ENCODE peak calls at places on chromosomes 13 and 19, in five cellular contexts. F is left lung; B is pancreas; W is AG04450; Y is CD8-positive, alpha-beta T cell. C is an unnamed sample.

GRCh38 chr19:934865-935422 is 9.1 kb downstream of the ARID3A start:
- DNase-seq in Y (no peak), W (no peak), F (peak; percentile 93), B (peak; percentile 97), C (no peak)

GRCh38 chr13:75825161-75825560 is 189.0 kb downstream of the LMO7 start:
- DNase-seq in F (no peak), W (no peak), B (no peak), Y (no peak), C (no peak)

GRCh38 chr13:44237276-44237767 is 136.3 kb upstream of the SERP2 start:
- DNase-seq in B (peak; percentile 32), W (peak; percentile 64), Y (no peak), F (peak; percentile 62), C (no peak)

GRCh38 chr19:49327878-49328544 is 3.0 kb upstream of the SLC6A16 start:
- DNase-seq in Y (peak; percentile 47), W (no peak), F (no peak), B (no peak), C (peak; percentile 31)

GRCh38 chr13:109840201-109840892 is 54.0 kb upstream of the IRS2 start:
- DNase-seq in B (no peak), Y (no peak), W (no peak), F (no peak), C (no peak)

GRCh38 chr13:98216135-98216565 is 39.1 kb upstream of the RNF113B start:
- DNase-seq in W (peak; percentile 68), B (peak; percentile 53), Y (no peak), F (peak; percentile 63), C (no peak)

GRCh38 chr13:109494955-109495354 is 291.4 kb downstream of the IRS2 start:
- DNase-seq in W (no peak), Y (no peak), B (no peak), F (no peak), C (no peak)

GRCh38 chr13:83350569-83350968 is 531.7 kb downstream of the SLITRK1 start:
- DNase-seq in F (no peak), Y (no peak), W (no peak), B (no peak), C (no peak)

GRCh38 chr13:75461314-75461713 is 20.7 kb downstream of the TBC1D4 start:
- DNase-seq in W (no peak), Y (no peak), B (no peak), F (no peak), C (no peak)

GRCh38 chr13:106033634-106034033 is 501.8 kb downstream of the EFNB2 start:
- DNase-seq in F (no peak), B (no peak), Y (no peak), W (peak; percentile 15), C (no peak)

DNA sequence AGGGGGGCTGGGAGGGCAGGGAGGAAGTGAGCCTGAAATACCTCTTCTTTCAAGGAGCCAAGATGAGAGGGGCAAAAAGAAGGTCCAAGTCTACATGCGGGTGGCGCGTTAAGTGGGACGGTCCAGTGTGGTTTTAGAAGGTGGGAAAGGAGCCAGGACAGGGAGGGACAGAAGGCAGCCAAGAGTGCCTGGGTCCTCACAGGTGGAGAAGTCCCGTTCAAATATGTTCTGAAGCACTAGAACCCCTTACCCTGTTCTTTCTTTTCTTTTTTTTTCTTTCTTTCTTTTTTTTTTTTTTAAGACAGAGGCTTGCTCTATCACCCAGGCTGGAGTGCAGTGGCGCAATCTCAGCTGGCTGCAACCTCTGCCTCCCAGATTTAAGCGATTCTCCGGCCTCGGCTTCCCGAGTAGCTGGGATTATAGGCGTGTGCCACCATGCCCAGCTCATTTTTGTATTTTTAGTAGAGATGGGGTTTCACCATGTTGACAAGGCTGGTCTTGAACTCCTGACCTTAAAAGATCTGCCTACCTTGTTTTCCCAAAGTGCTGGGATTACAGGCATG is 7.4 kb downstream of the CAMSAP3 start:
- DNase-seq in F (no peak), W (no peak), Y (no peak), B (no peak), C (no peak)
- H3K27ac ChIP-seq in F (no peak overlapping the region), W (no peak overlapping the region), Y (no peak overlapping the region), B (no peak overlapping the region), C (no peak overlapping the region)

DNA sequence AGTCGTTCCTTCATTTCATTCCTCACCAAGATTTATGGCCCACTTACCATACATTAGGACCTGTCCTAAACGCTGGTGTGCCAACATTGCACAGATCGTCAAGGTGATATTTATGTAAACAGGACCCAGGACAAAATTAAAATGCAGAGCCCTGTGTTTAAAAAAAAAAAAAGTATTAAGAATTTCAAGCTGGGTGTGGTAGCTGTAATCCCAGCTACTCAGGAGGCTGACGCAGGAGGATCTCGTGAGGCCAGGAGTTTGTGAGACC is 6.5 kb upstream of the ZNF444 start:
- DNase-seq in B (no peak), F (no peak), Y (no peak), W (no peak), C (no peak)
- H3K9me3 ChIP-seq in B (no peaks in the 10 kb centered on the region), F (no peaks in the 10 kb centered on the region), Y (no peaks in the 10 kb centered on the region), W (no peaks in the 10 kb centered on the region), C (no peaks in the 10 kb centered on the region)

GRCh38 chr13:95035311-95036109 is 265.7 kb downstream of the ABCC4 start:
- DNase-seq in F (no peak), B (no peak), W (no peak), Y (no peak), C (no peak)
- TF ChIP-seq CTCF in F (no peak), B (no peak), W (no peak), Y (no peak), C (no peak)

GRCh38 chr13:92316030-92316429 is 910.6 kb upstream of the GPC6 start:
- DNase-seq in F (no peak), W (no peak), B (no peak), Y (no peak), C (no peak)
- H3K27ac ChIP-seq in F (no peak overlapping the region), W (no peak overlapping the region), B (no peak overlapping the region), Y (no peak overlapping the region), C (no peak overlapping the region)

GRCh38 chr19:45324349-45324907 is 1.8 kb upstream of the CKM start:
- DNase-seq in F (no peak), W (no peak), B (no peak), Y (no peak), C (no peak)
- H3K9me3 ChIP-seq in F (no peaks in the 10 kb centered on the region), W (no peaks in the 10 kb centered on the region), B (no peaks in the 10 kb centered on the region), Y (no peaks in the 10 kb centered on the region), C (no peaks in the 10 kb centered on the region)

GRCh38 chr19:32687681-32688080 is 3.9 kb upstream of the NUDT19 start:
- DNase-seq in B (no peak), F (no peak), W (no peak), Y (no peak), C (no peak)

GRCh38 chr19:32691291-32691951 is at the start of gene NUDT19:
- DNase-seq in F (peak; percentile 90), B (peak; percentile 88), W (peak; percentile 13), Y (peak; percentile 75), C (peak; percentile 61)

GRCh38 chr19:32691952-32692726 is 518 bp downstream of the NUDT19 start:
- DNase-seq in B (peak; percentile 55), W (no peak), Y (peak; percentile 56), F (peak; percentile 80), C (peak; percentile 35)

GRCh38 chr19:32688315-32688714 is 3.3 kb upstream of the NUDT19 start:
- DNase-seq in W (no peak), Y (no peak), B (no peak), F (no peak), C (no peak)

DNA sequence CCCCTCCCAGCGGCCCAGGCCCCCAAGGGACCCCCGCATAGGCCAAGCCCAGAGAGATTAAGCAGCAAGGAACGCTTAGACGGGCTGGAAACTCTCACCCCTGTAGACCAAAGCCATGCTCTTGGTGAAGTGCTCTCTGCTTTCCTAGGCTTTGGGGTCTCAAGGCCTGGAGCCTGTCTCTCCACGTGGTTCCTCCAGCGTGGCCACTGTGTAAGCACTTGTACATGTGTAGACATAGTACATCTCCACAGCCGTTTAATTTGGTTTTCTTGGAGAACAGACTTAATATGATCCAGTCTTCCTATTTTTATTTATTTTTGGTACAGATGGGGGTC is 1.1 kb downstream of the NUDT19 start:
- DNase-seq in W (no peak), F (no peak), Y (no peak), B (no peak), C (no peak)
- TF ChIP-seq CTCF in W (no peak), F (no peak), Y (no peak), B (no peak), C (no peak)

DNA sequence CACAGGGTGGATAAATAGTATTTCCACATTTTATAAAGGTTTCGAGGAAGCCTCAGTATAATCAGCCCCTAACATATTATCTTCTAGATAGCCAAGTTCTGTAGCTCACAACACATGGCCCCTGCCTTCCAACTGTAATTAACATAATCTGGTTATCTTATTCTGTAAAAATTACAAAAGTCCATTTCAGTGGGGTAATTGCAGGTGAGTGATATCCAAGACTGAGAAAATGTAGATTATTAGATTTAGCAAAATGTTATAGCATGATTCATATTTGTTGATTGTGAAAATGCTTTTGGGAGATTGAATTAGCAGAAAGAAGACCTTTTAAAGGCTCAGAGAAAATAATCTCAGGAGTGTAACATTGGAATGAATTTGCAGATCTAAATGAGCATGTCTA is 168.3 kb upstream of the GPC6 start:
- DNase-seq in F (no peak), B (no peak), Y (no peak), W (no peak), C (no peak)
- H3K27ac ChIP-seq in F (no peak overlapping the region), B (no peak overlapping the region), Y (no peak overlapping the region), W (no peak overlapping the region), C (no peak overlapping the region)

GRCh38 chr19:52227980-52228379 is 38.1 kb downstream of the PPP2R1A start:
- DNase-seq in Y (no peak), B (no peak), W (no peak), F (no peak), C (no peak)
- H3K9me3 ChIP-seq in Y (no peaks in the 10 kb centered on the region), B (no peaks in the 10 kb centered on the region), W (no peaks in the 10 kb centered on the region), F (no peaks in the 10 kb centered on the region), C (no peaks in the 10 kb centered on the region)

GRCh38 chr19:4534836-4535658 is at the start of gene PLIN5:
- DNase-seq in F (peak; percentile 75), Y (peak; percentile 54), W (no peak), B (peak; percentile 93), C (peak; percentile 7)
- TF ChIP-seq CTCF in F (no peak), Y (no peak), W (no peak), B (no peak), C (no peak)